ENCODE peak calls at places on chromosome 20, in six cellular contexts. One of them, this sample, is unnamed. For H3K79me2, the result is how much of the 10 kb centered on the place peaks cover.

GRCh38 chr20:20070871-20071726 is 18.8 kb downstream of the CFAP61 start:
- DNase-seq in mammary epithelial cell: no peak
- DNase-seq in GM23248: no peak
- DNase-seq in hepatocyte: no peak
- DNase-seq in fibroblast of lung: no peak
- DNase-seq in PC-3: no peak
- DNase-seq in this sample: no peak

GRCh38 chr20:23187759-23188158 is 101.6 kb upstream of the CD93 start:
- DNase-seq in mammary epithelial cell: peak
- DNase-seq in GM23248: no peak
- DNase-seq in fibroblast of lung: no peak
- DNase-seq in hepatocyte: no peak
- DNase-seq in PC-3: no peak
- DNase-seq in this sample: no peak

GRCh38 chr20:2578430-2579192 is 42.2 kb downstream of the TMC2 start:
- DNase-seq in mammary epithelial cell: no peak
- DNase-seq in PC-3: no peak
- DNase-seq in hepatocyte: peak
- DNase-seq in GM23248: no peak
- DNase-seq in fibroblast of lung: no peak
- DNase-seq in this sample: no peak

GRCh38 chr20:36110936-36111445 is 43.5 kb upstream of the EPB41L1 start:
- DNase-seq in fibroblast of lung: no peak
- DNase-seq in mammary epithelial cell: no peak
- DNase-seq in hepatocyte: no peak
- DNase-seq in PC-3: no peak
- DNase-seq in GM23248: no peak
- DNase-seq in this sample: no peak

GRCh38 chr20:41654292-41654691 is 36.1 kb upstream of the CHD6 start:
- DNase-seq in GM23248: no peak
- DNase-seq in mammary epithelial cell: no peak
- DNase-seq in hepatocyte: no peak
- DNase-seq in fibroblast of lung: no peak
- DNase-seq in PC-3: no peak
- DNase-seq in this sample: no peak

GRCh38 chr20:10179574-10180298 is 38.9 kb upstream of the SNAP25 start:
- DNase-seq in PC-3: peak
- DNase-seq in GM23248: peak
- DNase-seq in mammary epithelial cell: no peak
- DNase-seq in fibroblast of lung: no peak
- DNase-seq in hepatocyte: no peak
- DNase-seq in this sample: no peak

GRCh38 chr20:3172126-3172932 is 1.0 kb downstream of the LZTS3 start:
- DNase-seq in fibroblast of lung: no peak
- DNase-seq in PC-3: no peak
- DNase-seq in hepatocyte: no peak
- DNase-seq in GM23248: no peak
- DNase-seq in mammary epithelial cell: no peak
- DNase-seq in this sample: no peak

GRCh38 chr20:53081916-53082863 is 110.0 kb downstream of the TSHZ2 start:
- DNase-seq in mammary epithelial cell: no peak
- DNase-seq in hepatocyte: no peak
- DNase-seq in PC-3: no peak
- DNase-seq in GM23248: no peak
- DNase-seq in fibroblast of lung: peak
- DNase-seq in this sample: no peak

GRCh38 chr20:31712112-31712553 is 10.5 kb downstream of the BCL2L1 start:
- DNase-seq in fibroblast of lung: no peak
- DNase-seq in GM23248: no peak
- DNase-seq in PC-3: peak
- DNase-seq in mammary epithelial cell: no peak
- DNase-seq in hepatocyte: peak
- DNase-seq in this sample: no peak
- H3K79me2 ChIP-seq in fibroblast of lung: half or more
- H3K79me2 ChIP-seq in GM23248: half or more
- H3K79me2 ChIP-seq in PC-3: half or more
- H3K79me2 ChIP-seq in mammary epithelial cell: half or more
- H3K79me2 ChIP-seq in hepatocyte: half or more
- H3K79me2 ChIP-seq in this sample: half or more

GRCh38 chr20:63828545-63828944 is 2.5 kb downstream of the ZBTB46 start:
- DNase-seq in GM23248: no peak
- DNase-seq in fibroblast of lung: no peak
- DNase-seq in hepatocyte: no peak
- DNase-seq in mammary epithelial cell: no peak
- DNase-seq in PC-3: no peak
- DNase-seq in this sample: no peak
- H3K79me2 ChIP-seq in GM23248: under half
- H3K79me2 ChIP-seq in fibroblast of lung: under half
- H3K79me2 ChIP-seq in hepatocyte: under half
- H3K79me2 ChIP-seq in mammary epithelial cell: under half
- H3K79me2 ChIP-seq in PC-3: under half
- H3K79me2 ChIP-seq in this sample: under half

GRCh38 chr20:63202811-63203526 is 13.0 kb downstream of the YTHDF1 start:
- DNase-seq in mammary epithelial cell: no peak
- DNase-seq in hepatocyte: no peak
- DNase-seq in fibroblast of lung: no peak
- DNase-seq in PC-3: no peak
- DNase-seq in GM23248: no peak
- DNase-seq in this sample: no peak
- H3K79me2 ChIP-seq in mammary epithelial cell: half or more
- H3K79me2 ChIP-seq in hepatocyte: half or more
- H3K79me2 ChIP-seq in fibroblast of lung: under half
- H3K79me2 ChIP-seq in PC-3: half or more
- H3K79me2 ChIP-seq in GM23248: half or more
- H3K79me2 ChIP-seq in this sample: half or more

GRCh38 chr20:51488331-51488730 is 54.2 kb downstream of the NFATC2 start:
- DNase-seq in GM23248: peak
- DNase-seq in hepatocyte: no peak
- DNase-seq in mammary epithelial cell: no peak
- DNase-seq in fibroblast of lung: no peak
- DNase-seq in PC-3: no peak
- DNase-seq in this sample: no peak
- H3K79me2 ChIP-seq in GM23248: under half
- H3K79me2 ChIP-seq in hepatocyte: under half
- H3K79me2 ChIP-seq in mammary epithelial cell: under half
- H3K79me2 ChIP-seq in fibroblast of lung: under half
- H3K79me2 ChIP-seq in PC-3: under half
- H3K79me2 ChIP-seq in this sample: under half

DNA sequence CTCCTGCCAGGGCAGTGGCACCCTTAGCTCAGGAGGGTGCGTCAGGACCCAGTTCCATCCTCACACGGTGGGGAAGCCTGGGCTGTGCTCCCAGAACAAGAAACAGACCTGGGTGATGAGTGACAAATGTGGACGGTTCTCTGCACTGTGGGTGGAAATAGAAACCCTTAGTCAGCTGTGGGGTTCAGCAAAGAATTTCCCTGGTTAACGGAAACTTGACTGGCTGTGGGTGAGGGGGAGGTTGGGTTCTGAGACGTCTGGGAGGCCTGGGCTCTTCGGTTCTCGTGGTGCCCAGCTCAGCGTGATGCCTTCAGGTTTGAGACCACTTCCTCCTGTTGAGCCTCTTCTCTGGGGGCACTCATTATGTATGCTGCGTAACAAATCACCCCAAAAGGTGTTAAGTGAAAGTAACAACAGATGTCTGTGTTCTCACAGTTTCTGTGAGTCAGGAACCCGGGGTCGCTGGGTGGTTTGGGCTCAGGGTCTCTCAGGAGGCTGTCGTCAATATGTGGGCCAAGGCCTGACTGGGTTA is 53.1 kb upstream of the FAM83D start:
- DNase-seq in mammary epithelial cell: no peak
- DNase-seq in PC-3: no peak
- DNase-seq in GM23248: no peak
- DNase-seq in fibroblast of lung: no peak
- DNase-seq in hepatocyte: no peak
- DNase-seq in this sample: peak
- H3K79me2 ChIP-seq in mammary epithelial cell: under half
- H3K79me2 ChIP-seq in PC-3: under half
- H3K79me2 ChIP-seq in GM23248: under half
- H3K79me2 ChIP-seq in fibroblast of lung: under half
- H3K79me2 ChIP-seq in hepatocyte: under half
- H3K79me2 ChIP-seq in this sample: half or more

GRCh38 chr20:25374842-25375241 is 15.8 kb downstream of the ABHD12 start:
- DNase-seq in hepatocyte: no peak
- DNase-seq in fibroblast of lung: no peak
- DNase-seq in GM23248: no peak
- DNase-seq in PC-3: no peak
- DNase-seq in mammary epithelial cell: no peak
- DNase-seq in this sample: no peak

GRCh38 chr20:25369529-25369928 is 21.1 kb downstream of the ABHD12 start:
- DNase-seq in PC-3: no peak
- DNase-seq in GM23248: no peak
- DNase-seq in fibroblast of lung: peak
- DNase-seq in mammary epithelial cell: no peak
- DNase-seq in hepatocyte: no peak
- DNase-seq in this sample: no peak

GRCh38 chr20:25368526-25368925 is 22.1 kb downstream of the ABHD12 start:
- DNase-seq in GM23248: no peak
- DNase-seq in fibroblast of lung: no peak
- DNase-seq in mammary epithelial cell: no peak
- DNase-seq in hepatocyte: no peak
- DNase-seq in PC-3: no peak
- DNase-seq in this sample: no peak

GRCh38 chr20:25372584-25373336 is 17.9 kb downstream of the ABHD12 start:
- DNase-seq in hepatocyte: no peak
- DNase-seq in fibroblast of lung: peak
- DNase-seq in PC-3: peak
- DNase-seq in mammary epithelial cell: peak
- DNase-seq in GM23248: peak
- DNase-seq in this sample: no peak

DNA sequence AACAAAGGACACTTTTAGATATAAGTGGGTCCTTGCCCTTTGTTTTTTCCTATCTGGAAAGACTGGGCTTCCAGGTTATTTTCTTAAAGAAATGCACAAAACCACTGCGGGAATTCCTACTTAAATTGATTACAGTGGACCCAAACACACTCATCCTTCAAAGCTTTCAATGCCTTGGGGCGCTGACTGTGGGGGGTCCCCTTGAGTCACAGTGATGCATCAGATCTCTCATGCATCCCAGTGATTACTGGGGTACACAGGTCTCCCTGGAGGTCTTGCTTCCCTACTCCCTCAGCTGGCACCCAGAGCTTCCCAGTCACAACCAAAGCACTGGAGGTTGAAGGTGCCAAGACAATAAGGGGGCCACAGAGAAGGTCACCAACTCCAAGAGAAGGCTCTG is 20.7 kb downstream of the ABHD12 start:
- DNase-seq in mammary epithelial cell: no peak
- DNase-seq in GM23248: no peak
- DNase-seq in hepatocyte: no peak
- DNase-seq in fibroblast of lung: no peak
- DNase-seq in PC-3: no peak
- DNase-seq in this sample: no peak
- H3K79me2 ChIP-seq in mammary epithelial cell: under half
- H3K79me2 ChIP-seq in GM23248: half or more
- H3K79me2 ChIP-seq in hepatocyte: half or more
- H3K79me2 ChIP-seq in fibroblast of lung: half or more
- H3K79me2 ChIP-seq in PC-3: under half
- H3K79me2 ChIP-seq in this sample: under half

DNA sequence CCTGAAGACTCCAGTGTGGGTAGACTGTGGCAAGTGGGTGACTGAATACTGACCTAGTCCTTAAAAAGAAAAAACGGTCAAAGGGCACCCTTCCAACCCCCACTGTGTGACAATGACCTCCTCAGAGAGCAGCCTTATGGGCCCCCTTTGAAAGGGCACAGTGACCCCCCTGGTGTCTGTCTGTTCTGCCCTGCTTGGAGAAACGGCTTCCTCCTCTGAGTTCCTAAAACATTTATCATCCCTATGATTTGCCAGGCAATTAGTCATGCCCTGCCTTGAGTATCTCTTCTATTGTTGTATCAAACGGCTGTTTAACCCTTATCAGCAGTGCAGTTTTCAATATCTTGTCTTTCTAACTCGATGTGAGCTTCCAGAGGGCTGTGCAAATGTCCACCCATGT is 21.0 kb upstream of the STX16 start:
- DNase-seq in fibroblast of lung: peak
- DNase-seq in PC-3: peak
- DNase-seq in mammary epithelial cell: peak
- DNase-seq in hepatocyte: no peak
- DNase-seq in GM23248: peak
- DNase-seq in this sample: no peak
- H3K79me2 ChIP-seq in fibroblast of lung: under half
- H3K79me2 ChIP-seq in PC-3: under half
- H3K79me2 ChIP-seq in mammary epithelial cell: under half
- H3K79me2 ChIP-seq in hepatocyte: under half
- H3K79me2 ChIP-seq in GM23248: under half
- H3K79me2 ChIP-seq in this sample: under half

DNA sequence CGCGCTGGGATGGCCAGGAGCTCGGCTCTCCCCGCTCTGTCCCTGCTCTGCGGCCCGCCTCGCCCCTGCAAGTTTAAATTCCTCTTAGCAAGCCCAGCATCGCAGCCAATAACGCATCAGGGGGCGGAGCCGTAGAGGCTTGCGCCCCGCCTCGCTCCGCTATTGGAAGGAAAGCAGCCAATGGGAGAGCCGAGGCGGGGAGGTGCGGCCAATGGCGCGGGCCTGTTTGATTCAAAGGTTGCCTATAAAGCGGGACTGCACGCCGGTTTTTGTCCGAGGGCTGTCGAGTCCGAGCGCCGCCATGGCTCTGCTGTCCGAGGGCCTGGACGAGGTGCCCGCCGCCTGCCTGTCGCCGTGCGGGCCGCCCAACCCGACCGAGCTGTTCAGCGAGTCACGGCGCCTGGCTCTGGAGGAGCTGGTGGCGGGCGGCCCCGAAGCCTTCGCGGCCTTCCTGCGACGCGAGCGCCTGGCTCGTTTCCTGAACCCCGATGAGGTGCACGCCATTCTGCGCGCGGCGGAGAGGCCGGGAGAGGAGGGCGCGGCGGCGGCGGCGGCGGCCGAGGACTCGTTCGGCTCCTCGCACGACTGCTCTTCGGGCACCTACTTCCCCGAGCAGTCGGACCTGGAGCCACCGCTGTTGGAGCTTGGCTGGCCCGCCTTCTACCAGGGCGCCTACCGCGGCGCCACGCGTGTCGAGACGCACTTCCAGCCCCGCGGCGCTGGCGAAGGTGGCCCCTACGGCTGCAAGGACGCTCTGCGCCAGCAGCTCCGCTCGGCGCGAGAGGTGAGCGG is at the start of gene FAM83D:
- DNase-seq in PC-3: peak
- DNase-seq in fibroblast of lung: peak
- DNase-seq in GM23248: peak
- DNase-seq in mammary epithelial cell: peak
- DNase-seq in hepatocyte: peak
- DNase-seq in this sample: peak
- H3K79me2 ChIP-seq in PC-3: half or more
- H3K79me2 ChIP-seq in fibroblast of lung: under half
- H3K79me2 ChIP-seq in GM23248: under half
- H3K79me2 ChIP-seq in mammary epithelial cell: half or more
- H3K79me2 ChIP-seq in hepatocyte: under half
- H3K79me2 ChIP-seq in this sample: half or more

GRCh38 chr20:58692579-58693225 is at the start of gene NPEPL1:
- DNase-seq in GM23248: peak
- DNase-seq in hepatocyte: peak
- DNase-seq in mammary epithelial cell: peak
- DNase-seq in PC-3: peak
- DNase-seq in fibroblast of lung: peak
- DNase-seq in this sample: peak
- H3K79me2 ChIP-seq in GM23248: under half
- H3K79me2 ChIP-seq in hepatocyte: under half
- H3K79me2 ChIP-seq in mammary epithelial cell: under half
- H3K79me2 ChIP-seq in PC-3: under half
- H3K79me2 ChIP-seq in fibroblast of lung: under half
- H3K79me2 ChIP-seq in this sample: under half